ENCODE peak calls at places on chromosomes 4 and X, in eight cellular contexts. One of them, this sample, is unnamed.

GRCh38 chr4:152104846-152105462 is 344.1 kb upstream of the GATB start:
- DNase-seq in non-pigmented ciliary epithelial cell: no peak
- DNase-seq in PC-9: no peak
- DNase-seq in H9: no peak
- DNase-seq in lower leg skin: no peak
- DNase-seq in activated CD4-positive, alpha-beta T cell treated with anti-CD3 and anti-CD28 coated beads for 24 hours: no peak
- DNase-seq in stimulated activated CD4-positive, alpha-beta T cell treated with anti-CD3 and anti-CD28 coated beads, TNF-alpha, amount 100 ng/mL, for 1 hour: no peak
- DNase-seq in COR-L47: no peak
- DNase-seq in this sample: no peak

GRCh38 chr4:122588453-122589238 is 32.2 kb downstream of the IL21 start:
- DNase-seq in non-pigmented ciliary epithelial cell: no peak
- DNase-seq in PC-9: no peak
- DNase-seq in H9: no peak
- DNase-seq in lower leg skin: no peak
- DNase-seq in activated CD4-positive, alpha-beta T cell treated with anti-CD3 and anti-CD28 coated beads for 24 hours: no peak
- DNase-seq in stimulated activated CD4-positive, alpha-beta T cell treated with anti-CD3 and anti-CD28 coated beads, TNF-alpha, amount 100 ng/mL, for 1 hour: no peak
- DNase-seq in COR-L47: no peak
- DNase-seq in this sample: no peak

GRCh38 chr4:56728512-56728911 is 47.4 kb upstream of the HOPX start:
- DNase-seq in non-pigmented ciliary epithelial cell: peak
- DNase-seq in PC-9: no peak
- DNase-seq in H9: no peak
- DNase-seq in lower leg skin: no peak
- DNase-seq in activated CD4-positive, alpha-beta T cell treated with anti-CD3 and anti-CD28 coated beads for 24 hours: no peak
- DNase-seq in stimulated activated CD4-positive, alpha-beta T cell treated with anti-CD3 and anti-CD28 coated beads, TNF-alpha, amount 100 ng/mL, for 1 hour: no peak
- DNase-seq in COR-L47: no peak
- DNase-seq in this sample: no peak

GRCh38 chrX:87900320-87900908 is 382.8 kb downstream of the KLHL4 start:
- DNase-seq in non-pigmented ciliary epithelial cell: no peak
- DNase-seq in PC-9: peak
- DNase-seq in H9: no peak
- DNase-seq in lower leg skin: no peak
- DNase-seq in activated CD4-positive, alpha-beta T cell treated with anti-CD3 and anti-CD28 coated beads for 24 hours: peak
- DNase-seq in stimulated activated CD4-positive, alpha-beta T cell treated with anti-CD3 and anti-CD28 coated beads, TNF-alpha, amount 100 ng/mL, for 1 hour: no peak
- DNase-seq in COR-L47: peak
- DNase-seq in this sample: no peak

GRCh38 chr4:168864831-168865541 is 145.1 kb downstream of the CBR4 start:
- DNase-seq in non-pigmented ciliary epithelial cell: no peak
- DNase-seq in PC-9: no peak
- DNase-seq in H9: peak
- DNase-seq in lower leg skin: no peak
- DNase-seq in activated CD4-positive, alpha-beta T cell treated with anti-CD3 and anti-CD28 coated beads for 24 hours: no peak
- DNase-seq in stimulated activated CD4-positive, alpha-beta T cell treated with anti-CD3 and anti-CD28 coated beads, TNF-alpha, amount 100 ng/mL, for 1 hour: no peak
- DNase-seq in COR-L47: no peak
- DNase-seq in this sample: no peak

GRCh38 chrX:154525606-154526490 is 9.8 kb upstream of the FAM3A start:
- DNase-seq in non-pigmented ciliary epithelial cell: no peak
- DNase-seq in PC-9: peak
- DNase-seq in H9: no peak
- DNase-seq in lower leg skin: no peak
- DNase-seq in activated CD4-positive, alpha-beta T cell treated with anti-CD3 and anti-CD28 coated beads for 24 hours: no peak
- DNase-seq in stimulated activated CD4-positive, alpha-beta T cell treated with anti-CD3 and anti-CD28 coated beads, TNF-alpha, amount 100 ng/mL, for 1 hour: no peak
- DNase-seq in COR-L47: no peak
- DNase-seq in this sample: no peak

GRCh38 chr4:118586357-118586790 is 98.8 kb upstream of the METTL14 start:
- DNase-seq in non-pigmented ciliary epithelial cell: no peak
- DNase-seq in PC-9: no peak
- DNase-seq in H9: no peak
- DNase-seq in lower leg skin: no peak
- DNase-seq in activated CD4-positive, alpha-beta T cell treated with anti-CD3 and anti-CD28 coated beads for 24 hours: no peak
- DNase-seq in stimulated activated CD4-positive, alpha-beta T cell treated with anti-CD3 and anti-CD28 coated beads, TNF-alpha, amount 100 ng/mL, for 1 hour: no peak
- DNase-seq in COR-L47: no peak
- DNase-seq in this sample: no peak

GRCh38 chr4:35151816-35152572 is 1092.3 kb downstream of the ARAP2 start:
- DNase-seq in non-pigmented ciliary epithelial cell: no peak
- DNase-seq in PC-9: no peak
- DNase-seq in H9: peak
- DNase-seq in lower leg skin: no peak
- DNase-seq in activated CD4-positive, alpha-beta T cell treated with anti-CD3 and anti-CD28 coated beads for 24 hours: no peak
- DNase-seq in stimulated activated CD4-positive, alpha-beta T cell treated with anti-CD3 and anti-CD28 coated beads, TNF-alpha, amount 100 ng/mL, for 1 hour: no peak
- DNase-seq in COR-L47: no peak
- DNase-seq in this sample: no peak

GRCh38 chrX:21972721-21973120 is 32.2 kb downstream of the SMS start:
- DNase-seq in non-pigmented ciliary epithelial cell: peak
- DNase-seq in PC-9: no peak
- DNase-seq in H9: no peak
- DNase-seq in lower leg skin: no peak
- DNase-seq in activated CD4-positive, alpha-beta T cell treated with anti-CD3 and anti-CD28 coated beads for 24 hours: no peak
- DNase-seq in stimulated activated CD4-positive, alpha-beta T cell treated with anti-CD3 and anti-CD28 coated beads, TNF-alpha, amount 100 ng/mL, for 1 hour: no peak
- DNase-seq in COR-L47: no peak
- DNase-seq in this sample: no peak

GRCh38 chr4:182090186-182090585 is 153.0 kb upstream of the TENM3 start:
- DNase-seq in non-pigmented ciliary epithelial cell: no peak
- DNase-seq in PC-9: no peak
- DNase-seq in H9: no peak
- DNase-seq in lower leg skin: no peak
- DNase-seq in activated CD4-positive, alpha-beta T cell treated with anti-CD3 and anti-CD28 coated beads for 24 hours: no peak
- DNase-seq in stimulated activated CD4-positive, alpha-beta T cell treated with anti-CD3 and anti-CD28 coated beads, TNF-alpha, amount 100 ng/mL, for 1 hour: no peak
- DNase-seq in COR-L47: no peak
- DNase-seq in this sample: no peak

GRCh38 chrX:84340981-84341380 is 153.0 kb upstream of the RPS6KA6 start:
- DNase-seq in non-pigmented ciliary epithelial cell: peak
- DNase-seq in PC-9: no peak
- DNase-seq in H9: no peak
- DNase-seq in lower leg skin: no peak
- DNase-seq in activated CD4-positive, alpha-beta T cell treated with anti-CD3 and anti-CD28 coated beads for 24 hours: no peak
- DNase-seq in stimulated activated CD4-positive, alpha-beta T cell treated with anti-CD3 and anti-CD28 coated beads, TNF-alpha, amount 100 ng/mL, for 1 hour: no peak
- DNase-seq in COR-L47: no peak
- DNase-seq in this sample: no peak

GRCh38 chrX:14027031-14027430 is 2.7 kb downstream of the GEMIN8 start:
- DNase-seq in non-pigmented ciliary epithelial cell: no peak
- DNase-seq in PC-9: no peak
- DNase-seq in H9: no peak
- DNase-seq in lower leg skin: no peak
- DNase-seq in activated CD4-positive, alpha-beta T cell treated with anti-CD3 and anti-CD28 coated beads for 24 hours: no peak
- DNase-seq in stimulated activated CD4-positive, alpha-beta T cell treated with anti-CD3 and anti-CD28 coated beads, TNF-alpha, amount 100 ng/mL, for 1 hour: no peak
- DNase-seq in COR-L47: peak
- DNase-seq in this sample: no peak

GRCh38 chr4:161350946-161351345 is 812.9 kb downstream of the FSTL5 start:
- DNase-seq in non-pigmented ciliary epithelial cell: no peak
- DNase-seq in PC-9: no peak
- DNase-seq in H9: no peak
- DNase-seq in lower leg skin: no peak
- DNase-seq in activated CD4-positive, alpha-beta T cell treated with anti-CD3 and anti-CD28 coated beads for 24 hours: no peak
- DNase-seq in stimulated activated CD4-positive, alpha-beta T cell treated with anti-CD3 and anti-CD28 coated beads, TNF-alpha, amount 100 ng/mL, for 1 hour: no peak
- DNase-seq in COR-L47: no peak
- DNase-seq in this sample: no peak

GRCh38 chr4:185312699-185313098 is 83.0 kb downstream of the LRP2BP start:
- DNase-seq in non-pigmented ciliary epithelial cell: peak
- DNase-seq in PC-9: no peak
- DNase-seq in H9: no peak
- DNase-seq in lower leg skin: no peak
- DNase-seq in activated CD4-positive, alpha-beta T cell treated with anti-CD3 and anti-CD28 coated beads for 24 hours: no peak
- DNase-seq in stimulated activated CD4-positive, alpha-beta T cell treated with anti-CD3 and anti-CD28 coated beads, TNF-alpha, amount 100 ng/mL, for 1 hour: no peak
- DNase-seq in COR-L47: no peak
- DNase-seq in this sample: no peak

GRCh38 chrX:38095971-38096529 is 89.7 kb downstream of the SYTL5 start:
- DNase-seq in non-pigmented ciliary epithelial cell: no peak
- DNase-seq in PC-9: no peak
- DNase-seq in H9: no peak
- DNase-seq in lower leg skin: no peak
- DNase-seq in activated CD4-positive, alpha-beta T cell treated with anti-CD3 and anti-CD28 coated beads for 24 hours: no peak
- DNase-seq in stimulated activated CD4-positive, alpha-beta T cell treated with anti-CD3 and anti-CD28 coated beads, TNF-alpha, amount 100 ng/mL, for 1 hour: no peak
- DNase-seq in COR-L47: no peak
- DNase-seq in this sample: no peak

GRCh38 chr4:100095729-100096595 is 94.3 kb downstream of the DDIT4L start:
- DNase-seq in non-pigmented ciliary epithelial cell: peak
- DNase-seq in PC-9: no peak
- DNase-seq in H9: peak
- DNase-seq in lower leg skin: peak
- DNase-seq in activated CD4-positive, alpha-beta T cell treated with anti-CD3 and anti-CD28 coated beads for 24 hours: peak
- DNase-seq in stimulated activated CD4-positive, alpha-beta T cell treated with anti-CD3 and anti-CD28 coated beads, TNF-alpha, amount 100 ng/mL, for 1 hour: no peak
- DNase-seq in COR-L47: peak
- DNase-seq in this sample: peak

GRCh38 chr4:123362103-123362502 is 34.5 kb upstream of the SPRY1 start:
- DNase-seq in non-pigmented ciliary epithelial cell: no peak
- DNase-seq in PC-9: no peak
- DNase-seq in H9: no peak
- DNase-seq in lower leg skin: no peak
- DNase-seq in activated CD4-positive, alpha-beta T cell treated with anti-CD3 and anti-CD28 coated beads for 24 hours: no peak
- DNase-seq in stimulated activated CD4-positive, alpha-beta T cell treated with anti-CD3 and anti-CD28 coated beads, TNF-alpha, amount 100 ng/mL, for 1 hour: no peak
- DNase-seq in COR-L47: no peak
- DNase-seq in this sample: no peak

GRCh38 chr4:54539500-54540029 is 118.2 kb upstream of the KIT start:
- DNase-seq in non-pigmented ciliary epithelial cell: no peak
- DNase-seq in PC-9: no peak
- DNase-seq in H9: peak
- DNase-seq in lower leg skin: peak
- DNase-seq in activated CD4-positive, alpha-beta T cell treated with anti-CD3 and anti-CD28 coated beads for 24 hours: no peak
- DNase-seq in stimulated activated CD4-positive, alpha-beta T cell treated with anti-CD3 and anti-CD28 coated beads, TNF-alpha, amount 100 ng/mL, for 1 hour: no peak
- DNase-seq in COR-L47: no peak
- DNase-seq in this sample: peak

GRCh38 chr4:6873792-6874461 is 35.7 kb upstream of the TBC1D14 start:
- DNase-seq in non-pigmented ciliary epithelial cell: no peak
- DNase-seq in PC-9: no peak
- DNase-seq in H9: peak
- DNase-seq in lower leg skin: peak
- DNase-seq in activated CD4-positive, alpha-beta T cell treated with anti-CD3 and anti-CD28 coated beads for 24 hours: peak
- DNase-seq in stimulated activated CD4-positive, alpha-beta T cell treated with anti-CD3 and anti-CD28 coated beads, TNF-alpha, amount 100 ng/mL, for 1 hour: peak
- DNase-seq in COR-L47: peak
- DNase-seq in this sample: peak

GRCh38 chrX:19772306-19772705 is 115.1 kb downstream of the SH3KBP1 start:
- DNase-seq in non-pigmented ciliary epithelial cell: no peak
- DNase-seq in PC-9: no peak
- DNase-seq in H9: no peak
- DNase-seq in lower leg skin: no peak
- DNase-seq in activated CD4-positive, alpha-beta T cell treated with anti-CD3 and anti-CD28 coated beads for 24 hours: no peak
- DNase-seq in stimulated activated CD4-positive, alpha-beta T cell treated with anti-CD3 and anti-CD28 coated beads, TNF-alpha, amount 100 ng/mL, for 1 hour: no peak
- DNase-seq in COR-L47: no peak
- DNase-seq in this sample: no peak

GRCh38 chr4:69828828-69829227 is 31.1 kb downstream of the SULT1E1 start:
- DNase-seq in non-pigmented ciliary epithelial cell: peak
- DNase-seq in PC-9: no peak
- DNase-seq in H9: no peak
- DNase-seq in lower leg skin: no peak
- DNase-seq in activated CD4-positive, alpha-beta T cell treated with anti-CD3 and anti-CD28 coated beads for 24 hours: no peak
- DNase-seq in stimulated activated CD4-positive, alpha-beta T cell treated with anti-CD3 and anti-CD28 coated beads, TNF-alpha, amount 100 ng/mL, for 1 hour: no peak
- DNase-seq in COR-L47: no peak
- DNase-seq in this sample: no peak

GRCh38 chr4:17098946-17099345 is 200.5 kb upstream of the LDB2 start:
- DNase-seq in non-pigmented ciliary epithelial cell: no peak
- DNase-seq in PC-9: no peak
- DNase-seq in H9: no peak
- DNase-seq in lower leg skin: no peak
- DNase-seq in activated CD4-positive, alpha-beta T cell treated with anti-CD3 and anti-CD28 coated beads for 24 hours: no peak
- DNase-seq in stimulated activated CD4-positive, alpha-beta T cell treated with anti-CD3 and anti-CD28 coated beads, TNF-alpha, amount 100 ng/mL, for 1 hour: no peak
- DNase-seq in COR-L47: no peak
- DNase-seq in this sample: no peak

GRCh38 chr4:801436-802124 is 24.3 kb downstream of the CPLX1 start:
- DNase-seq in non-pigmented ciliary epithelial cell: no peak
- DNase-seq in PC-9: no peak
- DNase-seq in H9: no peak
- DNase-seq in lower leg skin: no peak
- DNase-seq in activated CD4-positive, alpha-beta T cell treated with anti-CD3 and anti-CD28 coated beads for 24 hours: no peak
- DNase-seq in stimulated activated CD4-positive, alpha-beta T cell treated with anti-CD3 and anti-CD28 coated beads, TNF-alpha, amount 100 ng/mL, for 1 hour: no peak
- DNase-seq in COR-L47: no peak
- DNase-seq in this sample: no peak

GRCh38 chrX:19373034-19373891 is 29.5 kb downstream of the PDHA1 start:
- DNase-seq in non-pigmented ciliary epithelial cell: no peak
- DNase-seq in PC-9: no peak
- DNase-seq in H9: peak
- DNase-seq in lower leg skin: peak
- DNase-seq in activated CD4-positive, alpha-beta T cell treated with anti-CD3 and anti-CD28 coated beads for 24 hours: no peak
- DNase-seq in stimulated activated CD4-positive, alpha-beta T cell treated with anti-CD3 and anti-CD28 coated beads, TNF-alpha, amount 100 ng/mL, for 1 hour: no peak
- DNase-seq in COR-L47: no peak
- DNase-seq in this sample: no peak

GRCh38 chrX:40007746-40008705 is 89.7 kb downstream of the BCOR start:
- DNase-seq in non-pigmented ciliary epithelial cell: no peak
- DNase-seq in PC-9: no peak
- DNase-seq in H9: peak
- DNase-seq in lower leg skin: no peak
- DNase-seq in activated CD4-positive, alpha-beta T cell treated with anti-CD3 and anti-CD28 coated beads for 24 hours: no peak
- DNase-seq in stimulated activated CD4-positive, alpha-beta T cell treated with anti-CD3 and anti-CD28 coated beads, TNF-alpha, amount 100 ng/mL, for 1 hour: no peak
- DNase-seq in COR-L47: no peak
- DNase-seq in this sample: no peak

GRCh38 chrX:110082156-110082555 is 79.2 kb downstream of the TMEM164 start:
- DNase-seq in non-pigmented ciliary epithelial cell: peak
- DNase-seq in PC-9: no peak
- DNase-seq in H9: no peak
- DNase-seq in lower leg skin: no peak
- DNase-seq in activated CD4-positive, alpha-beta T cell treated with anti-CD3 and anti-CD28 coated beads for 24 hours: no peak
- DNase-seq in stimulated activated CD4-positive, alpha-beta T cell treated with anti-CD3 and anti-CD28 coated beads, TNF-alpha, amount 100 ng/mL, for 1 hour: no peak
- DNase-seq in COR-L47: no peak
- DNase-seq in this sample: no peak

GRCh38 chrX:107902721-107903120 is 77.1 kb downstream of the MID2 start:
- DNase-seq in non-pigmented ciliary epithelial cell: no peak
- DNase-seq in PC-9: no peak
- DNase-seq in H9: no peak
- DNase-seq in lower leg skin: no peak
- DNase-seq in activated CD4-positive, alpha-beta T cell treated with anti-CD3 and anti-CD28 coated beads for 24 hours: no peak
- DNase-seq in stimulated activated CD4-positive, alpha-beta T cell treated with anti-CD3 and anti-CD28 coated beads, TNF-alpha, amount 100 ng/mL, for 1 hour: no peak
- DNase-seq in COR-L47: no peak
- DNase-seq in this sample: no peak

GRCh38 chr4:5051692-5052423 is 578 bp downstream of the STK32B start:
- DNase-seq in non-pigmented ciliary epithelial cell: no peak
- DNase-seq in PC-9: no peak
- DNase-seq in H9: peak
- DNase-seq in lower leg skin: peak
- DNase-seq in activated CD4-positive, alpha-beta T cell treated with anti-CD3 and anti-CD28 coated beads for 24 hours: no peak
- DNase-seq in stimulated activated CD4-positive, alpha-beta T cell treated with anti-CD3 and anti-CD28 coated beads, TNF-alpha, amount 100 ng/mL, for 1 hour: no peak
- DNase-seq in COR-L47: no peak
- DNase-seq in this sample: no peak

GRCh38 chr4:18953613-18954012 is 932.1 kb upstream of the LCORL start:
- DNase-seq in non-pigmented ciliary epithelial cell: no peak
- DNase-seq in PC-9: no peak
- DNase-seq in H9: no peak
- DNase-seq in lower leg skin: no peak
- DNase-seq in activated CD4-positive, alpha-beta T cell treated with anti-CD3 and anti-CD28 coated beads for 24 hours: no peak
- DNase-seq in stimulated activated CD4-positive, alpha-beta T cell treated with anti-CD3 and anti-CD28 coated beads, TNF-alpha, amount 100 ng/mL, for 1 hour: no peak
- DNase-seq in COR-L47: no peak
- DNase-seq in this sample: no peak